ENCODE peak calls at places on chromosomes 6 and 20, in four cellular contexts. K is dorsolateral prefrontal cortex, Y is lower lobe of right lung, F is B cell. S is an unnamed sample.
A peak's percentile ranks its signal among the peaks of the same experiment; 100 is the strongest.

GRCh38 chr6:136471372-136471771 is 78.8 kb downstream of the MAP7 start:
- DNase-seq in F (no peak), K (no peak), Y (no peak), S (no peak)

GRCh38 chr6:159107451-159108260 is 61.5 kb upstream of the FNDC1 start:
- DNase-seq in Y (no peak), K (no peak), F (no peak), S (no peak)

GRCh38 chr20:36613974-36614373 is 8.4 kb downstream of the RAB5IF start:
- DNase-seq in Y (no peak), K (no peak), F (no peak), S (no peak)

GRCh38 chr6:19805146-19805515 is 32.0 kb upstream of the ID4 start:
- DNase-seq in F (no peak), Y (no peak), K (no peak), S (no peak)

GRCh38 chr20:52847029-52847660 is 125.0 kb upstream of the TSHZ2 start:
- DNase-seq in Y (no peak), F (no peak), K (no peak), S (no peak)

GRCh38 chr6:27851440-27851839 is 60.8 kb downstream of the OR2B2 start:
- DNase-seq in Y (no peak), F (no peak), K (no peak), S (no peak)

GRCh38 chr20:5834436-5835005 is 84.3 kb downstream of the SHLD1 start:
- DNase-seq in F (no peak), K (no peak), Y (no peak), S (no peak)

GRCh38 chr20:288956-289692 is 1.4 kb downstream of the C20orf96 start:
- DNase-seq in F (no peak), Y (no peak), K (no peak), S (no peak)

GRCh38 chr6:42784739-42785498 is 3.1 kb downstream of the BICRAL start:
- DNase-seq in F (no peak), K (no peak), Y (no peak), S (no peak)

GRCh38 chr6:26312501-26313390 is 52.3 kb upstream of the BTN3A2 start:
- DNase-seq in Y (peak; percentile 72), F (no peak), K (peak; percentile 57), S (no peak)

GRCh38 chr6:56223995-56224394 is 23.4 kb downstream of the COL21A1 start:
- DNase-seq in K (no peak), F (no peak), Y (no peak), S (no peak)

GRCh38 chr6:136250686-136251008 is 536 bp upstream of the MTFR2 start:
- DNase-seq in F (no peak), K (no peak), Y (no peak), S (no peak)

GRCh38 chr6:96700931-96701330 is 136.3 kb downstream of the GPR63 start:
- DNase-seq in K (no peak), Y (no peak), F (no peak), S (no peak)

GRCh38 chr20:61417221-61417941 is 165.3 kb downstream of the CDH4 start:
- DNase-seq in Y (no peak), F (no peak), K (no peak), S (no peak)

GRCh38 chr6:106177786-106178185 is 91.7 kb downstream of the PRDM1 start:
- DNase-seq in Y (no peak), K (no peak), F (no peak), S (no peak)
- TF ChIP-seq CTCF in Y (no peak), K (no peak), F (no peak), S (no peak)

DNA sequence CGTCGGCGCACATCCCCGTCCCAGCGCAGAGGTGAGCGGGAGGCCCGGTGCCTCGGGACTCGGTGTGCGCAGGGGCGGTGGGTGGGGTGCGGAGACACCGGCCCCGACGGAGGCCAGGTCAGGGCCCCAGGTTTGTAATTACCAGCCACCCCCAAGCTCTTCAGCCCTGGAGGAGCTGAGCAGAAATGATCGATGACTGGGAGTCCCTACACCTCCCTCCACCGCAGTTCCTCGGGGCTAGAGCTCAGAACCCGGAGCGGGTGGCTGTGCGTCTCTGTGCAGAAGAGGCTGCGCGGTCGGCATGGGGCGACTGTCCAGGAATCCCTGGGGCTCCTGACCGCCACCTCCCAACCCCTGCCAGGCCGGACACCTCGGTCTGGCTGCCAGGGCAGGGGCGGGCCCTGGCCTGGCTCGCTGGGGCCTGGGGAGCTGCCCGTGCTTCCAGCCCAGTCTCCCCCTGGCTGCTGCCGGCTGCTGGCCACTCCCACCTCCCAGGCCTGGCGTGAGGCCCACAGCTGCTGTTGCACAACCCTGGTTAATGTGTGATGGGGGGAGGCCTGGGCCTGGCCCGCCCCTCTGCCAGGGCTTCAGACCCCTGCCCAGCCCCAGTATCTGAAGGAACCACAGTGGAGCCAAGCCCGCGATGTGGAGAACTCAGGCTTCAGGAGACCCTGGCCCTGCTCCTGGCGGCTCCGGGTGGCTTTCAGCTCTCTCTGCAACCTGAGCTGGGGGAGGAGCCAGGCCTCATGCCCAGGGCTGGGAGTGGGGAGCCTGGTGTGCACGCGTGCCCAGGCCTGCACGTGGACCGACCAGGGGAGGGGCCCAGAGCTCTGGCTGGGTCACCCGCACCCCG is 1.2 kb downstream of the SLC2A4RG start:
- DNase-seq in F (peak; percentile 73), K (peak; percentile 58), Y (peak; percentile 91), S (peak; percentile 65)
- TF ChIP-seq CTCF in F (no peak), K (peak; percentile 17), Y (no peak), S (no peak)

DNA sequence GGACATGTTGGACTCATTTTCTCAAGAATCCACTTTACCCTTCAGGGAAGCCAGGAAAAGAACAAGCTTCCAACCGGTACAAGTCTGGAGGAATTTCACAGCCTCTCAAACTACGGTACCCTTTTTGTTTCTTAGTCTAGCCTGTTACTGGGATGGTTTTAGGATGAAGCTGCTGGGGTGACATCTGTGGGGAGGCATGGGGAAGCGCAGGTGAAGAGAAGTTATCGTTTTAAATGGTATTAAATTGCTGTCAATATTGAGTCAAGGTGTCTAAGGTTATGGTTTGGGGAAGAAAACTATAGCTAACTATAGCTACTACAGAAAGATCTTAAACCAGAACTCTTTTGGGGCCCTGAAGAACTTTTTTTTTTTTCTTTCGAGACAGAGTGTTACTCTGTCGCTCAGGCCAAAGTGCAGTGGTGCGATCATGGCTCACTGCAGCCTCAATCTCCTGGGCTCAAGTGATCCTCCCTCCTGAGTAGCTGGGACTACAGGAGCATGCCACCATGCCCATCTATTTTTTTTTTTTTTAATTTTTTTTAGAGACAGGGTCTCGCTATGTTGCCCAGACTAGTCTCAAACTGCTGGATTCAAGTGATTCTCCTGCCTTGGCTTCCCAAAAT is 128.7 kb downstream of the RIN2 start:
- DNase-seq in K (no peak), F (no peak), Y (no peak), S (no peak)
- TF ChIP-seq CTCF in K (peak; percentile 27), F (no peak), Y (no peak), S (no peak)

GRCh38 chr6:149860834-149861602 is 3.1 kb downstream of the LRP11 start:
- DNase-seq in K (no peak), Y (no peak), F (no peak), S (no peak)
- TF ChIP-seq CTCF in K (no peak), Y (no peak), F (no peak), S (peak; percentile 16)

GRCh38 chr6:106966229-106966628 is 8.3 kb downstream of the CD24 start:
- DNase-seq in K (no peak), Y (no peak), F (no peak), S (no peak)
- TF ChIP-seq CTCF in K (no peak), Y (no peak), F (no peak), S (no peak)

GRCh38 chr20:48722002-48722731 is 105.6 kb downstream of the PREX1 start:
- DNase-seq in K (no peak), F (no peak), Y (no peak), S (no peak)

GRCh38 chr20:48721324-48722001 is 106.3 kb downstream of the PREX1 start:
- DNase-seq in Y (no peak), F (no peak), K (no peak), S (no peak)

GRCh38 chr20:48724891-48725588 is 102.8 kb downstream of the PREX1 start:
- DNase-seq in K (no peak), Y (no peak), F (no peak), S (no peak)

GRCh38 chr20:48723308-48724264 is 104.2 kb downstream of the PREX1 start:
- DNase-seq in F (no peak), Y (peak; percentile 75), K (peak; percentile 57), S (no peak)

GRCh38 chr20:48722737-48723191 is 105.0 kb downstream of the PREX1 start:
- DNase-seq in Y (no peak), F (peak; percentile 43), K (no peak), S (no peak)
- TF ChIP-seq CTCF in Y (no peak), F (no peak), K (no peak), S (no peak)

DNA sequence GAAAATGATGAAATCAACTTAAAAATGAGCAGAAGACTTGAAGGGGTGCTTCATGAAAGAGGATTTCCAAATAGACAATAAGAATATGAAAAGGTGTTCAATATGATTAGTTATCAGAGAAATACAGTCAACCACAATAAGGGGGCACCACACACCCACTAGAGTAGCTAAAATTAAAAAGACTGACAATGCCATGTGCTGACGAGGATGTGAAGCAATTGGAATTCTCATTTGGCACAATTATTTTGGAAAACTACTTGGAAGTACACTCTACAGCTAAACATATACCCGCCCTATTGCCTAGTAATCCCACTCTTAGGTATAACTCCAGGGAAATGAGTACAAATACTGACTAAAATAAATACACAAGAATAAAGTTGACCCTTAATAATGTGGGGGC is 45.0 kb downstream of the MOCS1 start:
- DNase-seq in F (no peak), K (no peak), Y (no peak), S (no peak)
- TF ChIP-seq CTCF in F (no peak), K (no peak), Y (no peak), S (no peak)

DNA sequence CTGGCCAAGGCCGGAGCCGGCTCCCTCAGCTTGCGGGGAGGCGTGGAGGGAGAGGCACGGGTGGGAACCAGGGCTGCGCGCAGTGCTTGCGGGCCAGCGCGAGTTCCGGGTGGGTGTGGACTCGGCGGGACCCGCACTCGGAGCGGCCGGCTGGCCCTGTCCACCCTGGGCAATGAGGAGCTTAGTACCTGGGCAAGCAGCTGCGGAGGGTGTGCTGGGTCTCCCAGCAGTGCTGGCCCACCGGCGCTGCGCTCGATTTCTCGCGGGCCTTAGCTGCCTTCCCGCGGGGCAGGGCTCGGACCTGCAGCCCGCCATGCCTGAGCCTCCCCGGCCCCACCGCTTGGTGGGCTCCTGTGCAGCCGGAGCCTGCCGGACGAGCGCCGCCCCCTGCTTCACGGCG is 91.4 kb upstream of the MAN1A1 start:
- DNase-seq in F (no peak), K (no peak), Y (no peak), S (no peak)
- TF ChIP-seq CTCF in F (no peak), K (no peak), Y (no peak), S (no peak)

S was measured in GM10248.